ENCODE peak calls at places on chromosomes 3 and 15, in four cellular contexts. B, S, N and L are unnamed samples.

GRCh38 chr3:71258116-71258515 is 325.4 kb downstream of the FOXP1 start:
- DNase-seq in S (no peak), N (peak), B (no peak), L (no peak)

GRCh38 chr3:176953106-176954080 is 243.9 kb downstream of the TBL1XR1 start:
- DNase-seq in N (peak), S (peak), B (peak), L (no peak)

GRCh38 chr3:131222599-131222998 is 159.0 kb upstream of the NUDT16 start:
- DNase-seq in B (no peak), N (no peak), S (no peak), L (no peak)

GRCh38 chr15:52683585-52683984 is 4.4 kb upstream of the ATOSA start:
- DNase-seq in B (no peak), N (no peak), S (no peak), L (no peak)

GRCh38 chr15:70469651-70470555 is 293.5 kb downstream of the UACA start:
- DNase-seq in B (no peak), S (no peak), N (no peak), L (no peak)

GRCh38 chr3:133401374-133402135 is 1.7 kb downstream of the BFSP2 start:
- DNase-seq in N (no peak), B (no peak), S (peak), L (peak)

GRCh38 chr3:193872265-193872753 is 263.6 kb upstream of the HES1 start:
- DNase-seq in B (peak), N (peak), S (no peak), L (no peak)

GRCh38 chr3:110710605-110711004 is 361.0 kb upstream of the NECTIN3 start:
- DNase-seq in S (no peak), N (peak), B (no peak), L (no peak)